ENCODE peak calls at places on chromosomes 16 and 17, in seven cellular contexts. A is stimulated activated CD8-positive, alpha-beta memory T cell treated with anti-CD3 and anti-CD28 coated beads, Interleukin-7, amount 100 ng/mL, for 1 hour; K is foreskin fibroblast; E is stimulated activated CD4-positive, alpha-beta T cell treated with anti-CD3 and anti-CD28 coated beads, Interleukin-4, amount 100 ng/mL, for 1 hour; N is iPS-NIHi11; V is uterus; F is hepatic stellate cell. B is an unnamed sample.

GRCh38 chr17:36016555-36016954 is 1.2 kb downstream of the CCL23 start:
- DNase-seq in A (no peak), K (no peak), E (no peak), N (no peak), V (no peak), F (no peak), B (no peak)

GRCh38 chr17:39231587-39232551 is 6.1 kb upstream of the STAC2 start:
- DNase-seq in A (peak), K (no peak), E (peak), N (peak), V (peak), F (peak), B (no peak)

GRCh38 chr17:63716426-63716825 is 16.5 kb upstream of the LIMD2 start:
- DNase-seq in A (no peak), K (no peak), E (no peak), N (no peak), V (no peak), F (no peak), B (no peak)

GRCh38 chr16:81127051-81127450 is 30.9 kb upstream of the GCSH start:
- DNase-seq in A (no peak), K (peak), E (no peak), N (no peak), V (no peak), F (no peak), B (no peak)

GRCh38 chr16:680967-681745 is 946 bp downstream of the STUB1 start:
- DNase-seq in A (no peak), K (peak), E (no peak), N (no peak), V (no peak), F (peak), B (no peak)

GRCh38 chr17:19991252-19991885 is 13.7 kb upstream of the AKAP10 start:
- DNase-seq in A (no peak), K (no peak), E (no peak), N (no peak), V (no peak), F (no peak), B (no peak)

GRCh38 chr17:17547210-17547764 is 44.2 kb downstream of the PEMT start:
- DNase-seq in A (no peak), K (no peak), E (no peak), N (no peak), V (no peak), F (no peak), B (no peak)

GRCh38 chr17:73316919-73317505 is 5.2 kb upstream of the CDC42EP4 start:
- DNase-seq in A (no peak), K (no peak), E (no peak), N (no peak), V (no peak), F (no peak), B (no peak)

GRCh38 chr17:72707881-72708280 is 384.6 kb downstream of the SLC39A11 start:
- DNase-seq in A (no peak), K (no peak), E (no peak), N (no peak), V (no peak), F (no peak), B (peak)

GRCh38 chr16:2859686-2860265 is 1.8 kb upstream of the PRSS22 start:
- DNase-seq in A (no peak), K (no peak), E (no peak), N (no peak), V (no peak), F (no peak), B (no peak)

GRCh38 chr16:67673712-67674580 is 7.3 kb downstream of the C16orf86 start:
- DNase-seq in A (no peak), K (no peak), E (no peak), N (no peak), V (peak), F (peak), B (no peak)

GRCh38 chr16:80614908-80615696 is 74.3 kb downstream of the DYNLRB2 start:
- DNase-seq in A (no peak), K (peak), E (no peak), N (no peak), V (no peak), F (peak), B (no peak)

GRCh38 chr16:75965504-75966374 is 239.4 kb upstream of the CPHXL start:
- DNase-seq in A (no peak), K (no peak), E (no peak), N (no peak), V (no peak), F (no peak), B (no peak)

GRCh38 chr17:71709974-71710373 is 410.8 kb upstream of the SOX9 start:
- DNase-seq in A (no peak), K (peak), E (no peak), N (no peak), V (no peak), F (no peak), B (no peak)

GRCh38 chr17:4899341-4900230 is at the start of gene C17orf107:
- DNase-seq in A (peak), K (peak), E (peak), N (peak), V (peak), F (peak), B (peak)